ENCODE peak calls at places on chromosomes 3 and 15, in four cellular contexts. S is uterus, T is ascending aorta, K is GM23248. A is an unnamed sample.

GRCh38 chr3:33577588-33577987 is 137.4 kb upstream of the UBP1 start:
- DNase-seq in K (no peak), T (no peak), S (no peak), A (no peak)

GRCh38 chr3:139715736-139716135 is 38.0 kb upstream of the NMNAT3 start:
- DNase-seq in S (no peak), T (no peak), K (no peak), A (no peak)

GRCh38 chr3:175386630-175387029 is 527.5 kb downstream of the NAALADL2 start:
- DNase-seq in S (no peak), K (peak; percentile 96), T (no peak), A (no peak)

GRCh38 chr15:101811902-101812301 is at the start of gene OR4F15:
- DNase-seq in T (no peak), S (no peak), K (no peak), A (no peak)

GRCh38 chr3:120642368-120642948 is 39.6 kb downstream of the HGD start:
- DNase-seq in T (no peak), S (no peak), K (peak; percentile 69), A (no peak)

GRCh38 chr3:159763466-159764210 is 225.0 kb upstream of the IL12A start:
- DNase-seq in K (peak; percentile 94), S (peak; percentile 80), T (peak; percentile 39), A (peak; percentile 75)

GRCh38 chr15:72057548-72058091 is 60.3 kb downstream of the MYO9A start:
- DNase-seq in K (no peak), T (no peak), S (no peak), A (no peak)

GRCh38 chr15:92394327-92395175 is 870 bp downstream of the ST8SIA2 start:
- DNase-seq in T (no peak), S (no peak), K (no peak), A (no peak)

GRCh38 chr3:11604139-11604895 is 39.4 kb downstream of the VGLL4 start:
- DNase-seq in S (no peak), T (no peak), K (peak; percentile 90), A (no peak)

GRCh38 chr15:79089331-79089889 is 1.2 kb downstream of the RASGRF1 start:
- DNase-seq in T (no peak), S (no peak), K (no peak), A (no peak)

GRCh38 chr15:62565620-62566019 is 400.5 kb upstream of the C2CD4B start:
- DNase-seq in T (no peak), S (no peak), K (no peak), A (no peak)
- H3K27ac ChIP-seq in T (no peak overlapping the region), S (no peak overlapping the region), K (peak overlapping the region; percentile 11), A (no peak overlapping the region)

GRCh38 chr15:99014803-99015676 is 7.4 kb upstream of the PGPEP1L start:
- DNase-seq in T (no peak), K (peak; percentile 72), S (peak; percentile 65), A (peak; percentile 71)

GRCh38 chr15:99016680-99017321 is 9.2 kb upstream of the PGPEP1L start:
- DNase-seq in K (peak; percentile 84), T (no peak), S (no peak), A (no peak)

GRCh38 chr15:99015677-99016568 is 8.3 kb upstream of the PGPEP1L start:
- DNase-seq in S (no peak), K (peak; percentile 5), T (no peak), A (no peak)

GRCh38 chr15:99019558-99020540 is 12.3 kb upstream of the PGPEP1L start:
- DNase-seq in S (no peak), K (peak; percentile 95), T (no peak), A (no peak)

GRCh38 chr15:99017322-99017701 is 9.7 kb upstream of the PGPEP1L start:
- DNase-seq in T (no peak), S (no peak), K (no peak), A (no peak)
- H3K36me3 ChIP-seq in T (no peaks in the 10 kb centered on the region), S (no peaks in the 10 kb centered on the region), K (no peaks in the 10 kb centered on the region), A (no peaks in the 10 kb centered on the region)

DNA sequence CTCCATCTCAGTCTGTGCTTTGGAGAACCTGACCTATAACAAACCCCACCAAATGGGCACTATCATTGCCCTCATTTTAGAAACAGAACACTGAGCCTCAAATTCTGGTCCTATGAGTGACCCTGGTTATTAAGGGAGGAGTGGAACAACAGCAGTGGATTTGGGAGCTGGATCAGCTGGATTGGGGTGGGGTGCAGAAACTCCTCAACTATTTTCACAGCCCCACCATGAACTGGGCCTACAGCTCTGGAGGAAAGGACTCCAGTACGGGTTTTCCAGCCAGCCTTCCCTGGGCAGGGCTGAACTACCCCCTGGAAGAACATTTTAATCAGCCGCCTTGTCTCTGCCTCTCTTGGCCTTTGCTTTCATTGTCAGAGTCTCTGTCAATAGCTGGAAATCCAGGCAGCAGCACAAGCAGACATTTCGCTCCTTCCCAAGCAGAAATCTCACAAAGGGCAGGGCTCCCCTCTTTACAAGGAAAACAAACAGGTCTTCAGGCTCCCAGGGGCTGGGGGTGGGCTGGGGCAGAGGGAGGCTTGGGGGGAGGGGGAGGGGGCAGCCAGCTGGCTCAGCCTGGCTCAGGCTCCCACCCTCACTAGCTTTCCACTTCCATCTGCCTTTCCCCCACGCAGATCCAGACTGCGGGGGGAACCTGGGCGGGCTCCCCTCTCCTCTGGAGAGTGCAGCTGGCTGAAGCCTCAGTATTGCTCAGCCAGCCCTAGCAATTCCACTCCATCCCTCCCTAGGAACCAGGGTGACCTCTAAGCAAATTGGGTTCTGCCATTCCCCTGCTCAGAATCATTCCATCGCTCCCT is 13.7 kb upstream of the TLE3 start:
- DNase-seq in S (peak; percentile 81), K (peak; percentile 67), T (no peak), A (no peak)
- H3K4me3 ChIP-seq in S (no peak overlapping the region), K (no peak overlapping the region), T (no peak overlapping the region), A (no peak overlapping the region)

DNA sequence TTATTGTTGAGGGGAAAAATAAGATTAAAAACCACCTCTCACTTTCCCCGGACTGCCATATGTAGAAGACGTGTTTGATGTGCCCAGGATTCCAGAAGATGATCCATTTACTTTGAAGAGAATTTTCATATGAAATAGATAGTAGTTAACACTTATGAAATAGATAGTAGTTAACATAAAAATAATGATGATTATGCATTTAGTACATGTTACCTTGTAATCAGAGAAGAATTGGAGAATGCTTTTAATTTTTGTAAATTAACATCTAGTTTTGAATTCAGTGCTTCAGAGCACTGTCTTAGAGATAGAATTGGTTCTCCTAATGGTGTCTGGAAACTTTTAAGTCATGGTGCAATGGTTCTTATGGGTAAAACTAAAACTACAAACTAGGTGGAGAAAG is 46.1 kb upstream of the CRTC3 start:
- DNase-seq in K (no peak), S (no peak), T (no peak), A (no peak)
- H3K27ac ChIP-seq in K (no peak overlapping the region), S (no peak overlapping the region), T (no peak overlapping the region), A (no peak overlapping the region)

GRCh38 chr15:41066516-41066915 is 49.6 kb downstream of the INO80 start:
- DNase-seq in K (no peak), T (no peak), S (no peak), A (no peak)

DNA sequence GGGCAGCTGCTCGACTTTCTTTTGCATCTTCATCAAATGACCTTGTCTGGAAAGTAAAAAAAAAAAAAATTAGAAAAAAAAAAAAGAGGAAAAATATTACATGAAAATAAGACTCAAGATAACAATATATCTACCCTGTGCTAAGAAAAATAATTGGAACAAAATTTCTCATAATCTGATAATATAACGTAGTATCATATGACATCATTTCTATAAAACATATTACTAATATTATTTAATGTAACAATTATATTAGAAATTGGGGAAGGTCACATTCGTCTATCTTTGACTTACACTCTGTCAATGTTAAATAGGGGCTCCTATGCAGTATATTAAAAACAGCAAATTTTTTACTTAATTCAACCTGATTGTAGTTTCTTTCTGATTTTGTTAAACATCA is 44.1 kb downstream of the INO80 start:
- DNase-seq in T (no peak), S (no peak), K (no peak), A (no peak)
- H3K36me3 ChIP-seq in T (peaks cover 88% of the 10 kb centered on the region), S (no peaks in the 10 kb centered on the region), K (peaks cover 77% of the 10 kb centered on the region), A (peaks cover 47% of the 10 kb centered on the region)

DNA sequence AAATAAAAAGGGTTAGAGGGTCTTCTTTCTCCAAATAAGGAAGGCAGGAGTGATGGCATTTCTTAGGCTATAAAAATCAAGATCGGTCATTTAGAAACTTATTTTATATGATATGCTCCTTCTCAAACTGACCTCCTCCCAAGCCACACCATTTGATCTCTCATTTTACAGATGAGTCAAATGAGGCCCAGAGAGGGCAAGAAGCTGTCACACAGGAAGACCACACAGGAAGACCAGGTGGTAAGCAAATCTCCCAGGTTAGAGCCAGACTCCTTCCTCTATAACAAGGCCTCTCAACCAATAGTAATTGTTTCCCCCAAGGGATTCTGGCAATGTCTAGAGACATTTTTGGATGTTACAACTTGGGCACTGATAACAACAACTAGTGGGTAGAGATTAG is 13.8 kb downstream of the TLE3 start:
- DNase-seq in T (no peak), S (no peak), K (no peak), A (no peak)
- H3K4me3 ChIP-seq in T (no peak overlapping the region), S (no peak overlapping the region), K (no peak overlapping the region), A (no peak overlapping the region)

GRCh38 chr3:18418173-18418572 is 7.0 kb downstream of the SATB1 start:
- DNase-seq in S (no peak), K (no peak), T (no peak), A (no peak)

GRCh38 chr3:18412684-18413083 is 12.5 kb downstream of the SATB1 start:
- DNase-seq in S (no peak), K (no peak), T (no peak), A (no peak)

GRCh38 chr3:18416332-18416731 is 8.8 kb downstream of the SATB1 start:
- DNase-seq in T (no peak), S (no peak), K (no peak), A (no peak)

GRCh38 chr3:18415836-18416235 is 9.3 kb downstream of the SATB1 start:
- DNase-seq in T (no peak), K (no peak), S (no peak), A (no peak)

GRCh38 chr3:18415132-18415531 is 10.0 kb downstream of the SATB1 start:
- DNase-seq in K (no peak), T (no peak), S (no peak), A (no peak)
- H3K27ac ChIP-seq in K (no peak overlapping the region), T (no peak overlapping the region), S (no peak overlapping the region), A (no peak overlapping the region)

A was measured in lung.